ENCODE peak calls at places on chromosomes 2 and 18, in seven cellular contexts. G is SK-N-SH, I is neuronal stem cell, P is mammary epithelial cell, H is GM23248, L is H9, X is HCT116. A is an unnamed sample.

GRCh38 chr2:135504811-135505210 is 26.2 kb downstream of the ZRANB3 start:
- DNase-seq in G (no peak), I (no peak), P (no peak), H (no peak), L (no peak), X (no peak), A (no peak)

GRCh38 chr2:199940373-199940772 is 14.9 kb downstream of the TYW5 start:
- DNase-seq in G (peak; percentile 14), I (no peak), P (peak; percentile 19), H (peak; percentile 69), L (no peak), X (peak; percentile 21), A (no peak)

GRCh38 chr2:216634317-216635148 is 1.3 kb downstream of the IGFBP2 start:
- DNase-seq in G (peak; percentile 59), I (no peak), P (no peak), H (no peak), L (no peak), X (no peak), A (no peak)

GRCh38 chr18:75205760-75206109 is 3.2 kb downstream of the PTGR3 start:
- DNase-seq in G (no peak), I (peak; percentile 23), P (no peak), H (no peak), L (no peak), X (no peak), A (no peak)

GRCh38 chr2:156593011-156593921 is 157.1 kb downstream of the GPD2 start:
- DNase-seq in G (no peak), I (no peak), P (no peak), H (no peak), L (peak; percentile 49), X (no peak), A (no peak)

GRCh38 chr2:105768961-105769452 is 24.3 kb downstream of the NCK2 start:
- DNase-seq in G (no peak), I (no peak), P (no peak), H (peak; percentile 58), L (no peak), X (no peak), A (no peak)

GRCh38 chr2:28680657-28681056 is 71.0 kb upstream of the PPP1CB start:
- DNase-seq in G (no peak), I (no peak), P (no peak), H (no peak), L (no peak), X (no peak), A (no peak)

GRCh38 chr2:68291317-68291716 is 28.4 kb downstream of the CNRIP1 start:
- DNase-seq in G (no peak), I (no peak), P (no peak), H (no peak), L (no peak), X (no peak), A (no peak)

GRCh38 chr2:227717687-227718567 is at the start of gene SLC19A3:
- DNase-seq in G (peak; percentile 86), I (peak; percentile 63), P (peak; percentile 35), H (peak; percentile 85), L (peak; percentile 92), X (no peak), A (peak; percentile 95)

GRCh38 chr2:192137451-192137850 is 57.3 kb downstream of the TMEFF2 start:
- DNase-seq in G (no peak), I (no peak), P (no peak), H (no peak), L (no peak), X (no peak), A (no peak)

DNA sequence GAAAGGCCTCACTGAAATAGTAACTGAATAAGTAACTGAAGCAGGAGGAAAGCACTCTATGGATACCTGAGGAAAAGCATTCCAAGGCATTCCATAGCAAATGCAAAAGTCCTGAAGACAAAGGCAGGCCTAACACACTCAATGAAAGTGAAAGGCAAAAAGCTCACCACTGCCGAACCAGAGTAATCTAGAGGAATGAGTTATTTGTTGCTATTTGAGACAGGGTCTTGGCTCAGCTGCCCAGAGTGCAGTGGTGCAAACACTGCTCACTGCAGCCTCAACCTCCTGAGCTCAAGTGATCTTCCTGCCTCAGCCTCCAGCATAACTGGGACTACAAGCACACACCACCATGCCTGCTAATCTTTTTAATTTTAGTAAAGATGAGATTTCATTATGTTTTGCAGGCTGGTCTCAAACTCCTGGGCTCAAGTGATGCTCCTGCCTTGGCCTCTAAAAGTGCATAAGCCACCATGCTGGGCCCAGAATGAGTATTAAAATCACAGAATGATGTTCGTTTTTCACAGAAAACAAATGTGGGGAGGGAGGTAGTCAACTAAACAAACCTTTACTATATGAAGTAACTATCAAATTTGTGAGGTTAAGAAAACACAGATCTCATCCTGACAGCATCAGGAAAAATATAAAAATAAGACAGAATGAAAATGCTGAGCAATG is 17.9 kb downstream of the PIAS2 start:
- DNase-seq in G (no peak), I (peak; percentile 40), P (no peak), H (no peak), L (peak; percentile 71), X (no peak), A (no peak)
- H3K27ac ChIP-seq in G (no peak overlapping the region), I (peak overlapping the region; percentile 85), P (no peak overlapping the region), H (no peak overlapping the region), L (peak overlapping the region; percentile 87), X (no peak overlapping the region), A (no peak overlapping the region)

DNA sequence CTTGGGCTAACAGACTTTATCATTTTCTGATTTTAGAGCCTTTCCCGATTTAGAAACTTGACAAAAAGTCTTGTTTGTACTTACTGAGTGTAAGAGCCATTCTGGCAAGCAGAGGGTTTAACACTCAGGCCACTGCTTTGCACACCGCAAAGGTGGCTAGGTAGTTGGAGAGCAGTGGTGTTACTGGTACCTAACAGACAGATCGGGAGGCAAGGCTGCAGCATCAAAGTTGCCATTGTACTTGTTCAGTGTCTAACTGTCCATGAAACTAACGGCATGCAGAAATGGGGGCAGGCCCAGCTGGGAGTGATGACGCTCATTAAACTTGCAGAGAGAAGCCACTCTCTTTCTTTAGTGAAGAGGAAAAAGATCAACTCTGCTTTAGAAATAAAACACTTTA is 10.0 kb downstream of the GPR39 start:
- DNase-seq in G (no peak), I (no peak), P (no peak), H (no peak), L (no peak), X (no peak), A (no peak)
- H3K9ac ChIP-seq in G (no peak overlapping the region), I (no peak overlapping the region), P (no peak overlapping the region), H (no peak overlapping the region), L (no peak overlapping the region), X (no peak overlapping the region), A (no peak overlapping the region)

GRCh38 chr2:39696072-39696471 is 30.4 kb downstream of the TMEM178A start:
- DNase-seq in G (no peak), I (peak; percentile 6), P (peak; percentile 42), H (peak; percentile 76), L (no peak), X (no peak), A (no peak)
- H3K27ac ChIP-seq in G (no peak overlapping the region), I (no peak overlapping the region), P (no peak overlapping the region), H (peak overlapping the region; percentile 19), L (no peak overlapping the region), X (no peak overlapping the region), A (no peak overlapping the region)

GRCh38 chr2:237708491-237708890 is 81.1 kb downstream of the LRRFIP1 start:
- DNase-seq in G (no peak), I (no peak), P (no peak), H (no peak), L (no peak), X (no peak), A (no peak)

GRCh38 chr2:237705225-237705524 is 77.8 kb downstream of the LRRFIP1 start:
- DNase-seq in G (no peak), I (no peak), P (peak; percentile 62), H (no peak), L (no peak), X (no peak), A (no peak)

GRCh38 chr2:237708961-237709360 is 81.6 kb downstream of the LRRFIP1 start:
- DNase-seq in G (no peak), I (no peak), P (no peak), H (no peak), L (no peak), X (no peak), A (no peak)

GRCh38 chr2:237706257-237706656 is 78.9 kb downstream of the LRRFIP1 start:
- DNase-seq in G (no peak), I (no peak), P (no peak), H (no peak), L (no peak), X (no peak), A (no peak)

DNA sequence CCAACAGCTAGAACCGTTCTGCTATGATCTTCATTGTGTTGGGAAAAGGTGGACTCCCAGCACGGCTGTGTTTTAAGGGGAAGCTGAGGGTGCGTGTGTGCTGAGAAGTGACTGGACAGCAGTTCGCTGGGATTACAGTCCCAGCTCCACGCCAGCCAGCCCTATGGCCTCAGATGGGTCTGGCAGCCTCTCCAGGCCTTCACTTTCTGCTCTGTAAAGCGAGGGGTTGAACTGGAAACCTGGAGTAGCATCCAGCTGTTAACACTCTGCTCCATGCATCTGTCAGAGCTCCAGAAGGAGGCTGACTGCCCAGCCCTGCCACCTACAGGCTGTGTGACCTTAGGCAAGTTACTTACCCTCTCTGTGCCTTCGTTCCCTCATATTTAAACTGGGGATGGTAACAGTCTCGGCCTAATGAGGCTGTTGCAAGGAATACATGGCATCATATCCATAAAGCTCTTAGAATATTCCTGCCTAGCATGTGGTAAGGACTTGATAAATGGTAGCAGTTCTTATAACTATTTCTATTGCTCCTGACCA is 80.5 kb downstream of the LRRFIP1 start:
- DNase-seq in G (no peak), I (no peak), P (no peak), H (no peak), L (no peak), X (no peak), A (no peak)
- H3K9ac ChIP-seq in G (no peak overlapping the region), I (no peak overlapping the region), P (no peak overlapping the region), H (no peak overlapping the region), L (no peak overlapping the region), X (no peak overlapping the region), A (no peak overlapping the region)

GRCh38 chr18:21295101-21295500 is 53.1 kb downstream of the GREB1L start:
- DNase-seq in G (no peak), I (peak; percentile 56), P (no peak), H (no peak), L (no peak), X (no peak), A (no peak)

GRCh38 chr18:21300035-21300434 is 58.0 kb downstream of the GREB1L start:
- DNase-seq in G (no peak), I (no peak), P (no peak), H (no peak), L (no peak), X (no peak), A (no peak)

GRCh38 chr18:21298351-21298750 is 56.3 kb downstream of the GREB1L start:
- DNase-seq in G (no peak), I (no peak), P (no peak), H (peak; percentile 15), L (no peak), X (no peak), A (no peak)

GRCh38 chr18:21293479-21293878 is 51.4 kb downstream of the GREB1L start:
- DNase-seq in G (no peak), I (no peak), P (no peak), H (no peak), L (no peak), X (no peak), A (no peak)

DNA sequence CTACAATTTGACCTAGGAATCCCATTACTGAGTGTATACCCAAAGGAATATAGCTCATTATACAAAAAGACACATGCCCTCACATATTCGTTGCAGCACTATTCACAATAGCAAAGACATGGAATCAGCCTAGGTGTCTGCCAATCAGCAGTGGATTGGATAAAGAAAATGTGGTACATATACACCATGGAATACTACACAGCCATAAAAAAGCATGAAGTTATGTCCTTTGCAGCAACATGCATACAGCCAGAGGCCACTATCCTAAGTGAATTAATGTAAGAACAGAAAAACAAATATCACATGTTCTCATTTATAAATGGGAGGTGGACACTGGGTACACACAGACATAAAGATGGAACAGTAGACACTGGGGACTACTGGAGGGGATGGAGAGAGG is 54.0 kb downstream of the GREB1L start:
- DNase-seq in G (no peak), I (no peak), P (no peak), H (no peak), L (no peak), X (no peak), A (no peak)
- H3K27ac ChIP-seq in G (no peak overlapping the region), I (no peak overlapping the region), P (no peak overlapping the region), H (no peak overlapping the region), L (no peak overlapping the region), X (no peak overlapping the region), A (no peak overlapping the region)